ENCODE peak calls at places on chromosomes 12 and 14, in five cellular contexts. One of them, this sample, is unnamed.

GRCh38 chr14:99574099-99574880 is 29.7 kb downstream of the CCDC85C start:
- DNase-seq in OCI-LY7: no peak
- DNase-seq in A673: peak; percentile 72
- DNase-seq in right atrium auricular region: no peak
- DNase-seq in GM12865: no peak
- DNase-seq in this sample: peak; percentile 79

GRCh38 chr14:32339188-32339587 is 10.1 kb downstream of the AKAP6 start:
- DNase-seq in OCI-LY7: no peak
- DNase-seq in right atrium auricular region: no peak
- DNase-seq in GM12865: no peak
- DNase-seq in A673: no peak
- DNase-seq in this sample: no peak

GRCh38 chr12:102728506-102729242 is 188.4 kb downstream of the PAH start:
- DNase-seq in A673: no peak
- DNase-seq in OCI-LY7: no peak
- DNase-seq in right atrium auricular region: no peak
- DNase-seq in GM12865: peak; percentile 80
- DNase-seq in this sample: no peak

GRCh38 chr12:105822131-105823103 is 316.3 kb downstream of the NUAK1 start:
- DNase-seq in GM12865: no peak
- DNase-seq in A673: no peak
- DNase-seq in OCI-LY7: no peak
- DNase-seq in right atrium auricular region: no peak
- DNase-seq in this sample: no peak

GRCh38 chr12:6833189-6833890 is 5.1 kb downstream of the P3H3 start:
- DNase-seq in right atrium auricular region: no peak
- DNase-seq in GM12865: no peak
- DNase-seq in A673: no peak
- DNase-seq in OCI-LY7: no peak
- DNase-seq in this sample: no peak

GRCh38 chr14:97336179-97336578 is 539.0 kb downstream of the VRK1 start:
- DNase-seq in right atrium auricular region: no peak
- DNase-seq in OCI-LY7: no peak
- DNase-seq in A673: no peak
- DNase-seq in GM12865: peak; percentile 74
- DNase-seq in this sample: no peak

GRCh38 chr12:65189028-65189718 is 19.8 kb downstream of the LEMD3 start:
- DNase-seq in right atrium auricular region: no peak
- DNase-seq in OCI-LY7: peak; percentile 59
- DNase-seq in A673: no peak
- DNase-seq in GM12865: peak; percentile 79
- DNase-seq in this sample: no peak

GRCh38 chr12:66693901-66694513 is 15.1 kb upstream of the GRIP1 start:
- DNase-seq in A673: peak; percentile 75
- DNase-seq in GM12865: peak; percentile 81
- DNase-seq in OCI-LY7: peak; percentile 94
- DNase-seq in right atrium auricular region: no peak
- DNase-seq in this sample: peak; percentile 89

GRCh38 chr12:81297606-81298005 is 219.7 kb downstream of the ACSS3 start:
- DNase-seq in OCI-LY7: no peak
- DNase-seq in GM12865: no peak
- DNase-seq in A673: peak; percentile 37
- DNase-seq in right atrium auricular region: no peak
- DNase-seq in this sample: no peak

GRCh38 chr12:110693731-110694130 is 4.8 kb upstream of the HVCN1 start:
- DNase-seq in A673: peak; percentile 49
- DNase-seq in GM12865: no peak
- DNase-seq in OCI-LY7: no peak
- DNase-seq in right atrium auricular region: no peak
- DNase-seq in this sample: peak; percentile 61

GRCh38 chr14:35050652-35051051 is 4.6 kb downstream of the FAM177A1 start:
- DNase-seq in GM12865: no peak
- DNase-seq in A673: peak; percentile 48
- DNase-seq in OCI-LY7: no peak
- DNase-seq in right atrium auricular region: no peak
- DNase-seq in this sample: peak; percentile 57

GRCh38 chr12:83008703-83009102 is 322.0 kb downstream of the TMTC2 start:
- DNase-seq in GM12865: no peak
- DNase-seq in right atrium auricular region: no peak
- DNase-seq in A673: no peak
- DNase-seq in OCI-LY7: no peak
- DNase-seq in this sample: no peak

GRCh38 chr12:64706366-64706765 is 52.8 kb downstream of the GNS start:
- DNase-seq in OCI-LY7: no peak
- DNase-seq in A673: no peak
- DNase-seq in right atrium auricular region: no peak
- DNase-seq in GM12865: no peak
- DNase-seq in this sample: peak; percentile 17

GRCh38 chr14:92848941-92849340 is 54.8 kb downstream of the GOLGA5 start:
- DNase-seq in OCI-LY7: no peak
- DNase-seq in GM12865: no peak
- DNase-seq in A673: no peak
- DNase-seq in right atrium auricular region: no peak
- DNase-seq in this sample: no peak

GRCh38 chr14:104865631-104866441 is 768 bp downstream of the CEP170B start:
- DNase-seq in GM12865: no peak
- DNase-seq in OCI-LY7: no peak
- DNase-seq in right atrium auricular region: peak; percentile 73
- DNase-seq in A673: peak; percentile 63
- DNase-seq in this sample: peak; percentile 60

GRCh38 chr12:54016478-54016964 is 7.7 kb downstream of the HOXC8 start:
- DNase-seq in GM12865: no peak
- DNase-seq in A673: peak; percentile 91
- DNase-seq in right atrium auricular region: no peak
- DNase-seq in OCI-LY7: no peak
- DNase-seq in this sample: no peak

GRCh38 chr14:29569194-29569593 is 358.5 kb downstream of the PRKD1 start:
- DNase-seq in A673: no peak
- DNase-seq in right atrium auricular region: no peak
- DNase-seq in GM12865: no peak
- DNase-seq in OCI-LY7: no peak
- DNase-seq in this sample: no peak

GRCh38 chr12:42935756-42936155 is 346.2 kb upstream of the PRICKLE1 start:
- DNase-seq in A673: no peak
- DNase-seq in right atrium auricular region: no peak
- DNase-seq in OCI-LY7: no peak
- DNase-seq in GM12865: no peak
- DNase-seq in this sample: peak; percentile 20

GRCh38 chr12:103462675-103463074 is 33.1 kb downstream of the C12orf42 start:
- DNase-seq in A673: no peak
- DNase-seq in OCI-LY7: no peak
- DNase-seq in right atrium auricular region: no peak
- DNase-seq in GM12865: peak; percentile 82
- DNase-seq in this sample: no peak

GRCh38 chr12:119157528-119157927 is 21.2 kb upstream of the HSPB8 start:
- DNase-seq in OCI-LY7: no peak
- DNase-seq in GM12865: no peak
- DNase-seq in right atrium auricular region: peak; percentile 69
- DNase-seq in A673: no peak
- DNase-seq in this sample: no peak

GRCh38 chr14:90829677-90830076 is 13.4 kb upstream of the TTC7B start:
- DNase-seq in A673: no peak
- DNase-seq in OCI-LY7: no peak
- DNase-seq in GM12865: no peak
- DNase-seq in right atrium auricular region: no peak
- DNase-seq in this sample: no peak

GRCh38 chr14:53444677-53445312 is 291.7 kb upstream of the DDHD1 start:
- DNase-seq in OCI-LY7: no peak
- DNase-seq in A673: no peak
- DNase-seq in GM12865: no peak
- DNase-seq in right atrium auricular region: no peak
- DNase-seq in this sample: no peak
- H3K4me3 ChIP-seq in OCI-LY7: no peak overlapping the region
- H3K4me3 ChIP-seq in A673: no peak overlapping the region
- H3K4me3 ChIP-seq in GM12865: no peak overlapping the region
- H3K4me3 ChIP-seq in right atrium auricular region: no peak overlapping the region
- H3K4me3 ChIP-seq in this sample: no peak overlapping the region

DNA sequence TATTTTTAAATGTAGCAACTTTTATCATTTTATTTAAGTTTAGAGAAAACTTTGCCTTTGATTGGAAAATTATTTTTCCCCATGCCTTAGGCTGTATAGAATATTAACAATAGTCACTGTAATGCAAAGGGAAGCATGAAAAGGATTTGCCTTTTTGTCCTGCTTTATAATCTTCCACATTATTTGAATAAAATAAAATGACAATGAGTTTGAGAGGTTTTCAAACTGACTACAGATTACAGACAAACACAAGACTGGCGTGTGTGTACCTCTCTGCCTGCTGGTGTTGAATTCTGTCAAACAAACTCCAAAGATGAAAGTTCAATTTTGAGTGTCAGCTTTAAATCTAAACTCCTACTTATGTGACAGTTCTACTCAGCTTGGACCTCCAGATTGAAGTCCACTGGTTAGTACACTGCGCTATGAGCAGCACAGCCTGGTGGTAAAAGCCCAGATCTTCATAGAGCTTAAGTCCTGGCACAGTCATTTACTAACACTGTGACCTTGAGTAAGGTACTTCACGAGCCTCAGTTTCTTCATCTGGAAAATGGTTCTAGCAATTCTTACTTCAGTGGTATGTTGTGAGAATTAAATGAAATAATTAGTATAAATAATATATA is 98.3 kb upstream of the CPNE8 start:
- DNase-seq in A673: no peak
- DNase-seq in GM12865: peak; percentile 29
- DNase-seq in OCI-LY7: no peak
- DNase-seq in right atrium auricular region: no peak
- DNase-seq in this sample: no peak
- TF ChIP-seq CTCF in A673: no peak
- TF ChIP-seq CTCF in GM12865: no peak
- TF ChIP-seq CTCF in OCI-LY7: no peak
- TF ChIP-seq CTCF in right atrium auricular region: no peak
- TF ChIP-seq CTCF in this sample: no peak

DNA sequence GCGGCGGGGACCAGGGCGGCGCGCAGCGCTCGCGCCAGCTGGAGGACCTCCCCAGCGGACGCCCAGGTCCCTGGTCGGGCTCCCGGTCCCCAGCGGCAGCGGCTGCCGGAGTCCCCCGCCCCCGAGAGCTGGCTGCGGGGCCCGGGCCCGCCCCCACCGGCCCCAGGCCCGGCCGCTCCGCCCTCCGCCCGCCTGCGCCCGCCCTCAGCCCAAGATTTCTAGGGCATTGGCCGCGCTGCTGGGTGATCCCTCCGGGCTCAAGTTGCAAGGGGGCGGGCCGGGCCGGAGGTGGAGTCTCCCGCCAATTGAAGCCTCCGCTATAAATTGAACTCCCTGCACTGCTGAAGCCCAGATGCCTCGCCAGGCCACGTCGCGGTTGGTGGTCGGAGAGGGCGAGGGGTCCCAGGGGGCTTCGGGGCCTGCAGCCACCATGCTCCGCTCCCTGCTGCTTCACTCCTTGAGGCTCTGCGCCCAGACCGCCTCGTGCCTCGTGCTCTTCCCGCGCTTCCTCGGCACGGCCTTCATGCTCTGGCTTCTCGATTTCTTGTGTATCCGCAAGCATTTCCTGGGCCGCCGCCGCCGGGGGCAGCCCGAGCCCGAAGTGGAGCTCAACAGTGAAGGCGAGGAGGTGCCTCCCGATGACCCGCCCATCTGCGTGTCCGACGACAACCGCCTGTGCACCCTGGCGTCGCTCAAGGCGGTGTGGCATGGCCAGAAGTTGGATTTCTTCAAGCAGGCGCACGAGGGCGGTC is at the start of gene DIO3:
- DNase-seq in GM12865: no peak
- DNase-seq in right atrium auricular region: no peak
- DNase-seq in A673: peak; percentile 67
- DNase-seq in OCI-LY7: no peak
- DNase-seq in this sample: peak; percentile 8
- H3K4me3 ChIP-seq in GM12865: no peak within 1 kb of the TSS
- H3K4me3 ChIP-seq in right atrium auricular region: no peak within 1 kb of the TSS
- H3K4me3 ChIP-seq in A673: no peak within 1 kb of the TSS
- H3K4me3 ChIP-seq in OCI-LY7: no peak within 1 kb of the TSS
- H3K4me3 ChIP-seq in this sample: no peak within 1 kb of the TSS

DNA sequence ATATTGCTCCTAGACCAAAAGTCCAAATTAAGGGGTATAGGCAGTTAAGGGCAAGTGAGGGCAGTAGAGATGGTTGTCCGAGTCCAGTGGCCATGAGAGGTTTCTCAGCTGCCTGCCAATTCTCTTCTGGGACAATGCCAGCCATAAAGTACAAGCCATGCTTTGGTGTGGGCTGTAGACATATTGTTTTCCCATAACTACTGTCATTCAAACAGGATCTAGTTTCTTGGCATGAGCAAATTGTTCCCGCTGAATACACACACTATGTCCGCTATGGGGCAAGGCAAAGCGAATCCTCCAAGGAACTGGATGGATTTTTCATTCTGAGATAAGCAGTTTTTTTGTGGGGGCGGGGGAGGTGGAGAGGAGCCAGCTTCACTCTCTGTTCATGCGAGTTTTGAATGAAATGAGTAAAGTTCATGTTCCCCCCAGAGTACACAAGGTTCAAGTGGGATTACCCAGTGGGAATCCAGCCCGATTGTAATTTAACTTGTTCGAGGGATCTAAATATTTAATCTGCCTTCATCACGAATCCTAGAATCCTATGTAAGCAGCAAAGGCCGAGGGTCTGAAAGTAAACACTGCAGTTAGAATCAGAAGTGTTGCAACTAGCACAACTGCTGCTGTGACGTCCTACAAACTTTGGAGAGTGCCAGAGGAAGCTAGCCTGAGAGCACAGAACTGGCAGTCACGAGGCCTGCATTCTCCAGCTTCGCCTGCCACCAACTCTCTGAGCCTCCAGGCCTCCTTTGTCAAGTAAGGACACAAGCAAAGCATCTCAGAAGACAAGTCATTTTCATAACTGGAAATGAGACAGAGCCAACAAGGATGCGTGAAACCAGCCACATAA is 137.0 kb downstream of the CRADD start:
- DNase-seq in OCI-LY7: no peak
- DNase-seq in right atrium auricular region: peak; percentile 94
- DNase-seq in A673: no peak
- DNase-seq in GM12865: peak; percentile 28
- DNase-seq in this sample: peak; percentile 97
- TF ChIP-seq CTCF in OCI-LY7: no peak
- TF ChIP-seq CTCF in right atrium auricular region: peak; percentile 16
- TF ChIP-seq CTCF in A673: no peak
- TF ChIP-seq CTCF in GM12865: no peak
- TF ChIP-seq CTCF in this sample: no peak

GRCh38 chr12:57242329-57242690 is 8.7 kb downstream of the STAC3 start:
- DNase-seq in A673: no peak
- DNase-seq in right atrium auricular region: no peak
- DNase-seq in OCI-LY7: peak; percentile 47
- DNase-seq in GM12865: no peak
- DNase-seq in this sample: no peak
- H3K4me3 ChIP-seq in A673: peak overlapping the region; percentile 50
- H3K4me3 ChIP-seq in right atrium auricular region: peak overlapping the region; percentile 31
- H3K4me3 ChIP-seq in OCI-LY7: peak overlapping the region; percentile 74
- H3K4me3 ChIP-seq in GM12865: no peak overlapping the region
- H3K4me3 ChIP-seq in this sample: no peak overlapping the region